ENCODE peak calls at places on chromosomes 3 and 15, in eight cellular contexts. L is tibial artery, V is neural crest cell, Y is progenitor cell of endocrine pancreas, A is HL-60, G is GM12878, Z is NCI-H774, Q is midbrain. J is an unnamed sample.

GRCh38 chr3:38404286-38404685 is 49.4 kb upstream of the ACVR2B start:
- DNase-seq in Y (no peak), L (no peak), V (no peak), G (no peak), Q (no peak), A (no peak), Z (no peak), J (no peak)

GRCh38 chr3:123372789-123373534 is 75.9 kb downstream of the ADCY5 start:
- DNase-seq in A (no peak), Y (no peak), G (no peak), Z (no peak), Q (no peak), L (peak), V (no peak), J (no peak)

GRCh38 chr3:46908294-46908985 is 30.9 kb downstream of the PTH1R start:
- DNase-seq in Z (no peak), A (no peak), Q (no peak), V (no peak), Y (no peak), G (no peak), L (peak), J (no peak)

GRCh38 chr3:125055913-125056705 is at the start of gene HEG1:
- DNase-seq in Z (no peak), G (no peak), Y (peak), A (peak), V (peak), L (peak), Q (peak), J (peak)

GRCh38 chr15:32035285-32035684 is 5.0 kb downstream of the CHRNA7 start:
- DNase-seq in Q (no peak), Y (no peak), Z (no peak), G (no peak), A (no peak), V (no peak), L (no peak), J (no peak)

GRCh38 chr3:157533298-157533870 is 30.2 kb upstream of the VEPH1 start:
- DNase-seq in A (no peak), G (no peak), L (no peak), V (no peak), Y (no peak), Z (no peak), Q (no peak), J (no peak)

GRCh38 chr15:99706557-99707303 is 26.5 kb downstream of the LYSMD4 start:
- DNase-seq in Q (no peak), L (no peak), V (no peak), Z (no peak), Y (no peak), A (no peak), G (no peak), J (no peak)

GRCh38 chr3:45776611-45777010 is 19.7 kb downstream of the SLC6A20 start:
- DNase-seq in G (no peak), V (no peak), L (no peak), Q (no peak), Y (no peak), A (no peak), Z (peak), J (no peak)

GRCh38 chr15:86773766-86774165 is 694.1 kb downstream of the AGBL1 start:
- DNase-seq in Z (peak), G (no peak), V (no peak), A (no peak), Y (no peak), Q (no peak), L (no peak), J (no peak)

GRCh38 chr15:35738370-35738769 is 192.4 kb upstream of the DPH6 start:
- DNase-seq in Y (no peak), L (no peak), Z (no peak), G (no peak), A (no peak), V (no peak), Q (no peak), J (no peak)

GRCh38 chr3:24595801-24596200 is 101.2 kb upstream of the THRB start:
- DNase-seq in Z (no peak), A (no peak), Q (no peak), Y (no peak), L (no peak), G (no peak), V (no peak), J (no peak)

GRCh38 chr15:45134682-45135604 is 5.1 kb downstream of the DUOX1 start:
- DNase-seq in Q (no peak), V (no peak), Y (peak), Z (no peak), G (no peak), L (no peak), A (no peak), J (no peak)

GRCh38 chr3:195897081-195897852 is 11.1 kb downstream of the TNK2 start:
- DNase-seq in L (no peak), G (no peak), Z (no peak), Q (no peak), V (no peak), Y (no peak), A (no peak), J (no peak)

GRCh38 chr15:41873711-41874110 is 20.1 kb downstream of the SPTBN5 start:
- DNase-seq in Y (no peak), A (no peak), Q (no peak), Z (peak), V (no peak), L (no peak), G (no peak), J (no peak)

GRCh38 chr15:82890338-82891024 is 62.0 kb downstream of the HOMER2 start:
- DNase-seq in L (no peak), V (no peak), Z (no peak), Y (no peak), G (no peak), Q (no peak), A (no peak), J (no peak)